ENCODE peak calls at places on chromosomes 2 and 18, in five cellular contexts. S is renal cortical epithelial cell, D is EH, J is OCI-M1, T is progenitor cell of endocrine pancreas. Z is an unnamed sample.

GRCh38 chr2:63369146-63369545 is 219.1 kb downstream of the WDPCP start:
- DNase-seq in S (no peak), D (no peak), J (no peak), T (no peak), Z (no peak)

GRCh38 chr2:73293534-73294171 is at the start of gene EGR4:
- DNase-seq in S (peak), D (peak), J (peak), T (peak), Z (peak)

GRCh38 chr2:206920310-206920709 is 19.0 kb upstream of the CPO start:
- DNase-seq in S (no peak), D (no peak), J (no peak), T (no peak), Z (no peak)

GRCh38 chr2:66772618-66773017 is 337.7 kb downstream of the MEIS1 start:
- DNase-seq in S (no peak), D (peak), J (no peak), T (no peak), Z (no peak)

GRCh38 chr2:26534098-26534864 is 56.4 kb upstream of the OTOF start:
- DNase-seq in S (no peak), D (no peak), J (no peak), T (no peak), Z (no peak)

GRCh38 chr2:85601771-85602475 is 575 bp downstream of the TMEM150A start:
- DNase-seq in S (no peak), D (peak), J (peak), T (no peak), Z (no peak)

GRCh38 chr2:46504685-46505559 is 25.6 kb downstream of the TMEM247 start:
- DNase-seq in S (no peak), D (no peak), J (no peak), T (no peak), Z (no peak)

GRCh38 chr18:26657618-26658581 is 109.5 kb upstream of the KCTD1 start:
- DNase-seq in S (peak), D (no peak), J (no peak), T (no peak), Z (no peak)

GRCh38 chr2:239824051-239824694 is 201.0 kb downstream of the NDUFA10 start:
- DNase-seq in S (peak), D (no peak), J (peak), T (peak), Z (peak)

GRCh38 chr2:90069290-90069894 is 1377.9 kb downstream of the RPIA start:
- DNase-seq in S (peak), D (no peak), J (no peak), T (peak), Z (peak)

GRCh38 chr2:171772373-171772772 is 85.1 kb downstream of the DYNC1I2 start:
- DNase-seq in S (no peak), D (no peak), J (no peak), T (no peak), Z (no peak)

GRCh38 chr2:27735263-27735904 is 36.1 kb upstream of the MRPL33 start:
- DNase-seq in S (peak), D (peak), J (no peak), T (peak), Z (peak)

GRCh38 chr2:152447897-152448296 is 112.9 kb downstream of the FMNL2 start:
- DNase-seq in S (no peak), D (no peak), J (no peak), T (no peak), Z (no peak)

GRCh38 chr2:74201596-74201995 is 3.2 kb downstream of the MTHFD2 start:
- DNase-seq in S (no peak), D (peak), J (no peak), T (no peak), Z (no peak)

GRCh38 chr2:226303707-226304106 is 495.9 kb downstream of the IRS1 start:
- DNase-seq in S (no peak), D (no peak), J (no peak), T (no peak), Z (no peak)

GRCh38 chr2:133768261-133769021 is 200.2 kb upstream of the NCKAP5 start:
- DNase-seq in S (no peak), D (no peak), J (no peak), T (no peak), Z (no peak)

GRCh38 chr18:68270009-68270408 is 444.9 kb downstream of the TMX3 start:
- DNase-seq in S (no peak), D (no peak), J (no peak), T (no peak), Z (no peak)